ENCODE peak calls at places on chromosomes 4 and X, in five cellular contexts. R, P, Y, D and B are unnamed samples.
A peak's percentile ranks its signal among the peaks of the same experiment; 100 is the strongest.

GRCh38 chr4:98620087-98620784 is 38.2 kb downstream of the TSPAN5 start:
- DNase-seq in D (no peak), P (no peak), Y (no peak), R (no peak), B (no peak)

GRCh38 chr4:151738706-151739105 is 22.1 kb downstream of the GATB start:
- DNase-seq in R (no peak), D (no peak), Y (no peak), P (no peak), B (no peak)

GRCh38 chr4:38164346-38164745 is 204.1 kb downstream of the PTTG2 start:
- DNase-seq in R (no peak), P (no peak), D (no peak), Y (peak; percentile 47), B (no peak)

GRCh38 chrX:13774696-13775095 is 40.1 kb downstream of the OFD1 start:
- DNase-seq in D (no peak), P (no peak), Y (no peak), R (no peak), B (no peak)

GRCh38 chrX:108216862-108217571 is 125.4 kb downstream of the ATG4A start:
- DNase-seq in Y (no peak), D (no peak), R (peak; percentile 73), P (no peak), B (no peak)

GRCh38 chrX:13077168-13077567 is 32.7 kb upstream of the FAM9C start:
- DNase-seq in P (no peak), Y (peak; percentile 58), R (no peak), D (no peak), B (no peak)

GRCh38 chr4:151951727-151952078 is 190.9 kb upstream of the GATB start:
- DNase-seq in Y (no peak), D (no peak), R (no peak), P (no peak), B (no peak)

GRCh38 chr4:5976921-5977320 is 41.3 kb downstream of the C4orf50 start:
- DNase-seq in R (no peak), D (no peak), Y (no peak), P (no peak), B (no peak)

GRCh38 chrX:17052210-17052609 is 105.8 kb downstream of the REPS2 start:
- DNase-seq in R (no peak), Y (no peak), D (no peak), P (no peak), B (no peak)

GRCh38 chr4:30776921-30777415 is 56.8 kb downstream of the PCDH7 start:
- DNase-seq in Y (no peak), R (no peak), P (no peak), D (no peak), B (no peak)

GRCh38 chr4:82320351-82320750 is 53.4 kb downstream of the HNRNPD start:
- DNase-seq in P (no peak), R (no peak), D (no peak), Y (no peak), B (no peak)

GRCh38 chr4:17055788-17056187 is 157.3 kb upstream of the LDB2 start:
- DNase-seq in Y (peak; percentile 88), D (no peak), R (peak; percentile 84), P (peak; percentile 10), B (no peak)

GRCh38 chrX:133215747-133216146 is 2.4 kb downstream of the TFDP3 start:
- DNase-seq in D (no peak), R (peak; percentile 8), P (peak; percentile 0), Y (peak; percentile 10), B (peak; percentile 57)

GRCh38 chr4:156581282-156581681 is 390.3 kb downstream of the PDGFC start:
- DNase-seq in Y (no peak), R (no peak), D (no peak), P (no peak), B (no peak)

GRCh38 chr4:23857353-23857752 is 32.5 kb downstream of the PPARGC1A start:
- DNase-seq in R (peak; percentile 56), P (peak; percentile 2), Y (peak; percentile 24), D (no peak), B (no peak)

GRCh38 chrX:150329888-150330287 is 33.2 kb upstream of the MAMLD1 start:
- DNase-seq in P (peak; percentile 7), D (no peak), Y (no peak), R (no peak), B (no peak)

GRCh38 chr4:112517067-112517588 is 1.1 kb upstream of the NEUROG2 start:
- DNase-seq in P (no peak), R (no peak), D (no peak), Y (no peak), B (no peak)

GRCh38 chrX:23952984-23953907 is 45.4 kb downstream of the CXorf58 start:
- DNase-seq in Y (no peak), P (no peak), D (no peak), R (no peak), B (no peak)

GRCh38 chr4:78645853-78646757 is 94.5 kb downstream of the ANXA3 start:
- DNase-seq in P (peak; percentile 94), Y (peak; percentile 92), D (peak; percentile 69), R (peak; percentile 97), B (no peak)

GRCh38 chrX:41923925-41924693 is 755 bp upstream of the CASK start:
- DNase-seq in D (no peak), P (peak; percentile 32), R (peak; percentile 61), Y (peak; percentile 23), B (peak; percentile 52)

GRCh38 chr4:123297836-123298235 is 98.8 kb upstream of the SPRY1 start:
- DNase-seq in Y (no peak), D (no peak), P (no peak), R (no peak), B (no peak)

GRCh38 chr4:52606766-52607165 is 52.3 kb downstream of the USP46 start:
- DNase-seq in P (peak; percentile 53), D (no peak), R (no peak), Y (no peak), B (no peak)

GRCh38 chr4:28082686-28083390 is 1222.2 kb downstream of the STIM2 start:
- DNase-seq in P (no peak), R (no peak), D (no peak), Y (no peak), B (no peak)

GRCh38 chr4:184688447-184688846 is 38.9 kb downstream of the PRIMPOL start:
- DNase-seq in Y (peak; percentile 95), P (peak; percentile 32), D (no peak), R (peak; percentile 84), B (no peak)

GRCh38 chr4:123741906-123742305 is 345.3 kb downstream of the SPRY1 start:
- DNase-seq in R (peak; percentile 75), D (no peak), P (no peak), Y (peak; percentile 3), B (no peak)

GRCh38 chr4:153809307-153809706 is 20.4 kb upstream of the SFRP2 start:
- DNase-seq in D (no peak), R (no peak), Y (no peak), P (no peak), B (no peak)

GRCh38 chr4:73376962-73377361 is 27.1 kb upstream of the ALB start:
- DNase-seq in Y (no peak), P (no peak), R (no peak), D (no peak), B (no peak)

GRCh38 chr4:180726611-180727010 is 1516.6 kb upstream of the TENM3 start:
- DNase-seq in D (no peak), Y (no peak), P (no peak), R (no peak), B (no peak)

GRCh38 chrX:55007633-55008032 is 7.5 kb downstream of the APEX2 start:
- DNase-seq in D (no peak), R (peak; percentile 79), Y (peak; percentile 5), P (peak; percentile 0), B (no peak)

GRCh38 chrX:39331062-39331704 is 529.9 kb downstream of the MID1IP1 start:
- DNase-seq in Y (no peak), D (no peak), P (no peak), R (no peak), B (no peak)

GRCh38 chr4:53150631-53151488 is 215.0 kb downstream of the SCFD2 start:
- DNase-seq in R (no peak), Y (no peak), P (no peak), D (no peak), B (no peak)

GRCh38 chr4:48372272-48372671 is 30.9 kb downstream of the SLAIN2 start:
- DNase-seq in R (no peak), P (no peak), Y (no peak), D (no peak), B (no peak)

GRCh38 chrX:115318139-115318538 is 28.6 kb downstream of the LUZP4 start:
- DNase-seq in R (no peak), P (no peak), Y (no peak), D (no peak), B (no peak)

GRCh38 chr4:2007804-2008670 is 737 bp downstream of the NELFA start:
- DNase-seq in R (peak; percentile 12), Y (no peak), D (no peak), P (peak; percentile 0), B (no peak)

GRCh38 chr4:15352508-15352907 is 75.3 kb upstream of the C1QTNF7 start:
- DNase-seq in P (no peak), D (no peak), R (no peak), Y (no peak), B (no peak)

GRCh38 chr4:153514001-153514526 is 47.9 kb downstream of the TMEM131L start:
- DNase-seq in R (peak; percentile 53), Y (peak; percentile 29), P (peak; percentile 65), D (no peak), B (no peak)

GRCh38 chr4:126899382-126899801 is 733.4 kb upstream of the INTU start:
- DNase-seq in D (peak; percentile 28), P (peak; percentile 18), R (peak; percentile 64), Y (peak; percentile 75), B (no peak)

GRCh38 chrX:40176256-40176978 is 78.7 kb upstream of the BCOR start:
- DNase-seq in D (peak; percentile 76), P (no peak), R (peak; percentile 62), Y (no peak), B (no peak)